ENCODE peak calls at places on chromosomes 6 and 20, in eight cellular contexts. T is fibroblast of lung; K is AG09319; X is CD4-positive, alpha-beta memory T cell; J is OCI-LY7; D is astrocyte; F is NCI-H2081; V is H54. L is an unnamed sample.

GRCh38 chr6:4870821-4871494 is 94.8 kb downstream of the CDYL start:
- DNase-seq in D (peak), F (no peak), T (no peak), K (no peak), J (no peak), V (no peak), X (no peak), L (no peak)

GRCh38 chr6:84411060-84411629 is 183.7 kb upstream of the CEP162 start:
- DNase-seq in T (peak), X (no peak), D (peak), K (no peak), J (no peak), V (no peak), F (peak), L (peak)

GRCh38 chr20:63606701-63607100 is 20.2 kb downstream of the GMEB2 start:
- DNase-seq in F (no peak), J (no peak), T (no peak), K (no peak), V (no peak), X (no peak), D (no peak), L (no peak)

GRCh38 chr6:167757291-167757690 is 69.4 kb upstream of the AFDN start:
- DNase-seq in F (no peak), D (no peak), X (no peak), J (no peak), V (no peak), T (no peak), K (no peak), L (no peak)

GRCh38 chr6:5214570-5215052 is 46.1 kb downstream of the LYRM4 start:
- DNase-seq in K (no peak), J (peak), F (no peak), X (no peak), D (no peak), T (no peak), V (peak), L (no peak)

GRCh38 chr6:142726616-142727015 is 218.4 kb downstream of the HIVEP2 start:
- DNase-seq in K (no peak), D (no peak), X (no peak), T (no peak), V (no peak), F (no peak), J (no peak), L (no peak)

GRCh38 chr6:68313911-68314310 is 321.2 kb upstream of the ADGRB3 start:
- DNase-seq in V (no peak), F (no peak), X (no peak), K (no peak), T (peak), D (peak), J (no peak), L (no peak)

GRCh38 chr6:130776287-130776925 is 50.8 kb upstream of the SMLR1 start:
- DNase-seq in V (no peak), K (no peak), D (no peak), T (no peak), X (no peak), F (no peak), J (no peak), L (no peak)

GRCh38 chr20:61253640-61254511 is 1.8 kb downstream of the CDH4 start:
- DNase-seq in D (peak), K (no peak), X (no peak), F (no peak), J (no peak), V (no peak), T (peak), L (no peak)

GRCh38 chr6:30450908-30451818 is 38.1 kb upstream of the HLA-E start:
- DNase-seq in V (no peak), J (no peak), X (peak), T (peak), D (peak), K (no peak), F (no peak), L (peak)

GRCh38 chr20:11229772-11230171 is 556.0 kb upstream of the JAG1 start:
- DNase-seq in K (peak), V (peak), F (no peak), J (no peak), D (peak), T (peak), X (no peak), L (peak)

L was measured in AG09309.